ENCODE peak calls at places on chromosomes 16 and 17, in eight cellular contexts. W is stimulated activated CD4-positive, alpha-beta T cell treated with anti-CD3 and anti-CD28 coated beads, Interleukin-4, amount 100 ng/mL, for 48 hours; C is cardiac muscle cell; H is HTR-8/SVneo; K is RWPE1; I is CD4-positive, CD25-positive, alpha-beta regulatory T cell; X is NCI-H2029; M is activated naive CD4-positive, alpha-beta T cell treated with Interleukin-2 at 50 U/mL for 16 hours. Y is an unnamed sample.
A peak's percentile ranks its signal among the peaks of the same experiment; 100 is the strongest.

GRCh38 chr16:50933257-50933656 is 191.4 kb downstream of the CYLD start:
- DNase-seq in H (no peak), K (no peak), C (no peak), M (no peak), W (no peak), I (no peak), X (no peak), Y (no peak)

GRCh38 chr17:55433629-55434422 is 12.2 kb upstream of the MMD start:
- DNase-seq in K (peak; percentile 86), I (no peak), C (no peak), X (peak; percentile 6), H (peak; percentile 78), W (no peak), M (no peak), Y (peak; percentile 96)

GRCh38 chr17:82179946-82180475 is 32.6 kb downstream of the CCDC57 start:
- DNase-seq in M (no peak), W (no peak), C (no peak), I (no peak), X (no peak), K (no peak), H (no peak), Y (no peak)

GRCh38 chr16:2337431-2338296 is 2.9 kb downstream of the ABCA3 start:
- DNase-seq in K (no peak), C (no peak), X (peak; percentile 33), H (no peak), I (no peak), M (no peak), W (no peak), Y (no peak)

GRCh38 chr17:30273373-30273772 is 18.4 kb downstream of the BLMH start:
- DNase-seq in W (no peak), X (no peak), H (no peak), C (no peak), I (no peak), M (no peak), K (no peak), Y (peak; percentile 53)

GRCh38 chr16:1102333-1102700 is 6.3 kb upstream of the C1QTNF8 start:
- DNase-seq in C (no peak), M (no peak), K (no peak), W (no peak), I (no peak), H (no peak), X (no peak), Y (no peak)

GRCh38 chr16:48164907-48165715 is 9.3 kb upstream of the ABCC12 start:
- DNase-seq in X (peak; percentile 8), H (peak; percentile 80), K (peak; percentile 81), C (peak; percentile 74), I (peak; percentile 48), M (peak; percentile 73), W (peak; percentile 60), Y (peak; percentile 60)

GRCh38 chr16:78490431-78490830 is 391.0 kb downstream of the WWOX start:
- DNase-seq in X (no peak), K (no peak), M (no peak), I (no peak), C (no peak), H (no peak), W (no peak), Y (no peak)

GRCh38 chr16:84742561-84743200 is 42.9 kb downstream of the USP10 start:
- DNase-seq in M (no peak), H (no peak), K (no peak), C (no peak), W (no peak), X (no peak), I (no peak), Y (no peak)

GRCh38 chr17:80069886-80070177 is 31.5 kb upstream of the GAA start:
- DNase-seq in W (no peak), M (no peak), H (no peak), I (no peak), C (no peak), X (no peak), K (no peak), Y (no peak)

GRCh38 chr17:47087093-47087492 is 102.0 kb downstream of the CDC27 start:
- DNase-seq in X (no peak), I (no peak), W (no peak), C (no peak), K (no peak), H (no peak), M (no peak), Y (no peak)

GRCh38 chr17:21165922-21166598 is 39.3 kb downstream of the DHRS7B start:
- DNase-seq in K (no peak), H (no peak), C (no peak), I (no peak), W (no peak), X (no peak), M (no peak), Y (no peak)

GRCh38 chr17:16511515-16511914 is 19.5 kb upstream of the LRRC75A start:
- DNase-seq in C (no peak), X (no peak), H (no peak), M (no peak), K (no peak), I (no peak), W (no peak), Y (no peak)

GRCh38 chr17:29390856-29391631 is 881 bp downstream of the TAOK1 start:
- DNase-seq in K (peak; percentile 25), M (no peak), W (no peak), X (no peak), I (peak; percentile 16), C (peak; percentile 47), H (no peak), Y (peak; percentile 50)

GRCh38 chr16:19879241-19879792 is 5.3 kb downstream of the GPRC5B start:
- DNase-seq in C (peak; percentile 41), W (no peak), M (no peak), K (peak; percentile 26), I (no peak), X (peak; percentile 43), H (no peak), Y (no peak)

GRCh38 chr17:27577884-27578717 is 52.9 kb upstream of the LGALS9 start:
- DNase-seq in X (no peak), M (no peak), K (no peak), W (no peak), I (no peak), H (no peak), C (peak; percentile 29), Y (no peak)

GRCh38 chr17:39014044-39014794 is 47.0 kb upstream of the FBXO47 start:
- DNase-seq in H (no peak), K (no peak), C (no peak), M (no peak), I (no peak), W (no peak), X (no peak), Y (peak; percentile 52)

GRCh38 chr17:50163846-50164696 is 1.7 kb upstream of the SGCA start:
- DNase-seq in W (no peak), X (no peak), I (no peak), C (peak; percentile 58), M (no peak), H (no peak), K (no peak), Y (no peak)

GRCh38 chr16:88936008-88936912 is 40.7 kb downstream of the CBFA2T3 start:
- DNase-seq in C (no peak), W (no peak), K (no peak), H (no peak), I (no peak), M (no peak), X (no peak), Y (no peak)

GRCh38 chr16:80384862-80385261 is 155.9 kb upstream of the DYNLRB2 start:
- DNase-seq in M (no peak), I (no peak), C (no peak), W (no peak), H (no peak), K (no peak), X (no peak), Y (no peak)

GRCh38 chr16:50296807-50297206 is 30.5 kb downstream of the ADCY7 start:
- DNase-seq in W (no peak), C (no peak), I (no peak), K (no peak), H (no peak), M (no peak), X (no peak), Y (no peak)

GRCh38 chr16:22008215-22009142 is 568 bp downstream of the MOSMO start:
- DNase-seq in M (peak; percentile 25), W (peak; percentile 20), K (peak; percentile 38), H (no peak), I (peak; percentile 43), X (no peak), C (peak; percentile 35), Y (no peak)

GRCh38 chr17:42247734-42248133 is 28.5 kb downstream of the STAT5B start:
- DNase-seq in X (no peak), H (no peak), C (no peak), W (no peak), K (no peak), I (no peak), M (no peak), Y (peak; percentile 75)

GRCh38 chr17:39676198-39676819 is 8.1 kb downstream of the PNMT start:
- DNase-seq in K (no peak), X (peak; percentile 88), I (peak; percentile 89), C (peak; percentile 88), W (no peak), M (peak; percentile 45), H (no peak), Y (no peak)

GRCh38 chr16:20901441-20902112 is 1.0 kb downstream of the LYRM1 start:
- DNase-seq in I (no peak), W (no peak), K (peak; percentile 60), H (no peak), M (peak; percentile 4), X (no peak), C (peak; percentile 42), Y (peak; percentile 70)

GRCh38 chr16:10938844-10939648 is 3.2 kb downstream of the DEXI start:
- DNase-seq in X (no peak), K (no peak), I (no peak), W (no peak), M (no peak), C (no peak), H (no peak), Y (no peak)

GRCh38 chr17:50055055-50055425 is 870 bp upstream of the ITGA3 start:
- DNase-seq in W (no peak), X (peak; percentile 94), K (peak; percentile 84), H (no peak), I (peak; percentile 29), C (peak; percentile 47), M (peak; percentile 25), Y (peak; percentile 51)

GRCh38 chr17:19250421-19251141 is 13.4 kb downstream of the EPN2 start:
- DNase-seq in M (no peak), I (no peak), C (no peak), W (no peak), H (no peak), X (no peak), K (no peak), Y (no peak)

Y was measured in foreskin fibroblast.